ENCODE peak calls at places on chromosomes 3 and 15, in ten cellular contexts. C is stomach, D is lower leg skin, L is tibial nerve, Q is uterus, O is adrenal gland, Z is heart left ventricle, F is HCT116, W is A549, H is erythroblast. A is an unnamed sample.

GRCh38 chr15:96264801-96265515 is 65.5 kb upstream of the NR2F2 start:
- DNase-seq in C (no peak), H (no peak), Q (no peak), F (peak; percentile 74), D (no peak), O (no peak), Z (no peak), W (peak; percentile 52), L (no peak), A (peak; percentile 19)

GRCh38 chr15:48313216-48313615 is 18.0 kb upstream of the DUT start:
- DNase-seq in Z (no peak), Q (no peak), L (no peak), C (no peak), W (no peak), H (no peak), F (no peak), D (no peak), O (no peak), A (no peak)

GRCh38 chr3:180253283-180253682 is 216.5 kb upstream of the PEX5L start:
- DNase-seq in F (no peak), C (no peak), L (no peak), W (no peak), D (no peak), O (no peak), Q (no peak), H (no peak), Z (no peak), A (no peak)

GRCh38 chr15:49621327-49622210 is 721 bp downstream of the DTWD1 start:
- DNase-seq in W (no peak), D (no peak), O (no peak), C (no peak), L (no peak), Q (no peak), Z (no peak), H (peak; percentile 66), F (no peak), A (no peak)

GRCh38 chr3:57803647-57804081 is 47.6 kb downstream of the SLMAP start:
- DNase-seq in F (peak; percentile 96), W (peak; percentile 52), D (no peak), L (no peak), C (no peak), Q (peak; percentile 63), Z (no peak), H (peak; percentile 35), O (no peak), A (peak; percentile 26)

GRCh38 chr15:34223904-34224596 is 766 bp upstream of the EMC4 start:
- DNase-seq in H (no peak), W (peak; percentile 35), C (no peak), Z (no peak), L (no peak), Q (no peak), O (no peak), F (no peak), D (no peak), A (no peak)

GRCh38 chr3:123623346-123623880 is 38.6 kb upstream of the HACD2 start:
- DNase-seq in L (no peak), Q (no peak), H (no peak), C (no peak), D (no peak), O (no peak), F (no peak), Z (no peak), W (no peak), A (no peak)

GRCh38 chr15:49627407-49627877 is 6.6 kb downstream of the DTWD1 start:
- DNase-seq in Z (no peak), C (no peak), Q (no peak), D (no peak), F (peak; percentile 56), L (no peak), H (no peak), W (peak; percentile 2), O (no peak), A (no peak)

GRCh38 chr3:128415110-128415772 is 51.4 kb downstream of the DNAJB8 start:
- DNase-seq in O (no peak), C (no peak), W (no peak), H (peak; percentile 93), Z (no peak), L (no peak), F (no peak), D (no peak), Q (no peak), A (no peak)
- TF ChIP-seq POLR2A in O (no peak), C (no peak), W (no peak), H (peak; percentile 71), Z (no peak), L (no peak), F (no peak), D (no peak), Q (no peak), A (no peak)

DNA sequence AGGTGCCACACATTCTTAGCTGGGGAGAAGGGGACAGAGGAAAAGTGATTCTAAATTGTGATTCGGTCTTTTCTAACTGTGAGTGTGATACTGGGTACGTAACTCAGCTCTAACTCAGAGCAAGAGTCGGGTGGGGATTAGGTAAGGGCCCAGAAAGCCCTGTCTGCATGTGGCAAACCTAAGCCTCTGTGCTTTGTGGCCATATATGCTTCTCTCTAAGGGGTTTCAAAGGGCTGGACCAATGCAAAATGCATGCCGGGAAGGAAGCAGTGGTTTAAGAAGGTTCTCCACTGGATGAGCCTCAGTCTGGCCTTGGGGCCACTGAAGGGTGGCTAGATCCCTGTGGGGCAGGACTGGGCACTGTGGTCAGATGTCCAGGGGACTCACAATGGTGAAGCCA is 275.8 kb downstream of the PLCL2 start:
- DNase-seq in Z (no peak), L (no peak), W (no peak), Q (no peak), H (no peak), C (no peak), D (no peak), F (no peak), O (no peak), A (no peak)
- TF ChIP-seq POLR2A in Z (no peak), L (no peak), W (no peak), Q (no peak), H (no peak), C (no peak), D (no peak), F (no peak), O (no peak), A (no peak)

GRCh38 chr3:126436826-126437717 is 38.6 kb downstream of the ZXDC start:
- DNase-seq in D (peak; percentile 60), Z (no peak), Q (no peak), H (no peak), O (peak; percentile 8), L (no peak), C (peak; percentile 9), W (no peak), F (no peak), A (no peak)

GRCh38 chr3:126434264-126434590 is 39.5 kb downstream of the CFAP100 start:
- DNase-seq in Q (no peak), F (no peak), C (peak; percentile 20), Z (no peak), D (peak; percentile 34), L (no peak), W (no peak), H (no peak), O (no peak), A (no peak)

GRCh38 chr3:126433496-126434263 is 39.0 kb downstream of the CFAP100 start:
- DNase-seq in L (no peak), Q (no peak), H (no peak), W (no peak), O (no peak), Z (peak; percentile 79), F (no peak), C (peak; percentile 22), D (peak; percentile 81), A (no peak)

GRCh38 chr3:126434931-126435411 is 40.3 kb downstream of the CFAP100 start:
- DNase-seq in O (no peak), D (peak; percentile 43), C (peak; percentile 19), Q (no peak), Z (no peak), W (no peak), H (no peak), F (no peak), L (no peak), A (no peak)

DNA sequence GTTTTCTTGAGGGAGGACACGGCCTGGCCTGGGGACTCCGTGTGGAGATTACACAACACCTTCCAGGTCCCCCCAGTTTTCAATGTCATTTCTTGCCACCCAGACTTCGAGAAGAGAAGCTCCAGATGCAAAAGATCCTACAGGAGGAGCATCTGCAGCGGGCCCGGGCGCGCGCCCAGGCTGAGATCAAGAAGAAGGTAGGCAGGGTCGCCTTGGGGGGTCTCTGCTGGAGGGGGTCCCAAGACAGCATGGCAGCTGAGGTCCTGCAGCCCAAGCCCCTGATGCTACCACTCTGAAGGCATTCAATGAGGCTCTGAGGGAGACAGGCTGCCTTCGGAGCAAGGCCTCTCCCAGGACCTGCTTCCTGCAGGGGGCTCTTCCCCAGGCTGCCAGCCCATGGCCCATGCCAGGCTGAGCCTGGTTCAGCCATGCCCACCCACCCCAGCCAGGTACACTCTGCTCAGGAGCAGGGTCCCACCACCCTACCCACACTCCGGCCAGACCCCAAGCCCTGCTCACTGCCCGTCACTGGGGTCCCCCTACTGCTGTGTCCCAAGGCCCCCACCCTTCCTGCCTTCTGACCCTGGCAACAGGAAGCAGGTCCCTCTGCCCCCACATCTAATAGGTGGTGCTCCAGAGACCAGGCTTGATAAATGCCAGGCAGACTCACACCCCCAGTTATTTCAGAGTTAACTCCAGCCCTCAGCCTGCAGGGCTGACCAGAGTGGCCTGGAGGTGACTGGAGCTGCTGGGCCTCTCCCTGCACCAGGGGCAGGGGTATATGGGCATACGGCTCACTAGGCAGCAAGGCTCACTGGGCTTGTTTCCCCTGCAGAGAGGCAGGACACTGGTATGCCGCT is 40.0 kb downstream of the ZXDC start:
- DNase-seq in Q (no peak), H (no peak), C (peak; percentile 16), D (peak; percentile 80), Z (no peak), W (no peak), L (no peak), F (no peak), O (no peak), A (no peak)
- TF ChIP-seq POLR2A in Q (no peak), H (no peak), C (no peak), D (no peak), Z (no peak), W (no peak), L (no peak), F (no peak), O (no peak), A (no peak)

GRCh38 chr15:31263751-31264533 is 62.7 kb upstream of the KLF13 start:
- DNase-seq in F (no peak), L (no peak), W (no peak), O (peak; percentile 67), Z (peak; percentile 91), D (peak; percentile 94), H (peak; percentile 94), C (peak; percentile 89), Q (peak; percentile 28), A (no peak)
- TF ChIP-seq POLR2A in F (no peak), L (no peak), W (no peak), O (no peak), Z (no peak), D (no peak), H (peak; percentile 69), C (no peak), Q (no peak), A (no peak)

DNA sequence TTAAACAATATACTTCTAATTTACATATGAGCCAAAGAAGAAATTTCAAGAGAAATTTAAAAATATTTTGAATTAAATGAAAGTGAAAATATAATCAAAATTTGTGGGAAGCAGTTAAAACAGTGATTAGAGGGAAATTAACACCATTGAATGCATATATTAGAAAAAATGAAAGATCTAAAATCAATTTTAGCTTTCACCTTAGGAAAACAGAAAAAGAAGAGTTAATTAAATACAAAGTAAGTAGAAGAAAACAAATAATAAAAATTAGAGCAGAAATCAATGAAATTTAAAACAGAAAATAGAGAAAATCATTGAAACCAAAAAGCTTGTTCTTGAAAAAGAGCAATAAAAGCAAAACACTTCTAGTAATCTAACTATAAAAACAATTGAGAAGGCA is 38.6 kb upstream of the AP3B2 start:
- DNase-seq in Z (no peak), H (no peak), W (no peak), D (no peak), F (no peak), C (no peak), O (no peak), L (no peak), Q (no peak), A (no peak)
- TF ChIP-seq POLR2A in Z (no peak), H (no peak), W (no peak), D (no peak), F (no peak), C (no peak), O (no peak), L (no peak), Q (no peak), A (no peak)

A was measured in H54.